ENCODE peak calls at places on chromosome 3, in ten cellular contexts. One of them, this sample, is unnamed.

GRCh38 chr3:122493296-122493695 is 21.4 kb downstream of the KPNA1 start:
- DNase-seq in GDM1: no peak
- DNase-seq in pancreas: no peak
- DNase-seq in activated T-cell treated with anti-CD3 and anti-CD28 coated beads for 4 hours: no peak
- DNase-seq in left ventricle myocardium inferior: no peak
- DNase-seq in AG08396: peak; percentile 18
- DNase-seq in GM12892: no peak
- DNase-seq in activated CD8-positive, alpha-beta memory T cell treated with anti-CD3 and anti-CD28 coated beads for 48 hours: no peak
- DNase-seq in brain microvascular endothelial cell: peak; percentile 40
- DNase-seq in skeletal muscle cell: no peak
- DNase-seq in this sample: no peak

GRCh38 chr3:193917096-193917495 is 218.9 kb upstream of the HES1 start:
- DNase-seq in GDM1: no peak
- DNase-seq in pancreas: no peak
- DNase-seq in activated T-cell treated with anti-CD3 and anti-CD28 coated beads for 4 hours: no peak
- DNase-seq in left ventricle myocardium inferior: no peak
- DNase-seq in AG08396: no peak
- DNase-seq in GM12892: no peak
- DNase-seq in activated CD8-positive, alpha-beta memory T cell treated with anti-CD3 and anti-CD28 coated beads for 48 hours: no peak
- DNase-seq in brain microvascular endothelial cell: no peak
- DNase-seq in skeletal muscle cell: no peak
- DNase-seq in this sample: no peak

GRCh38 chr3:179806177-179806576 is 153.3 kb downstream of the USP13 start:
- DNase-seq in GDM1: no peak
- DNase-seq in pancreas: no peak
- DNase-seq in activated T-cell treated with anti-CD3 and anti-CD28 coated beads for 4 hours: no peak
- DNase-seq in left ventricle myocardium inferior: no peak
- DNase-seq in AG08396: no peak
- DNase-seq in GM12892: no peak
- DNase-seq in activated CD8-positive, alpha-beta memory T cell treated with anti-CD3 and anti-CD28 coated beads for 48 hours: no peak
- DNase-seq in brain microvascular endothelial cell: no peak
- DNase-seq in skeletal muscle cell: peak; percentile 73
- DNase-seq in this sample: no peak

GRCh38 chr3:57227930-57228733 is 603 bp downstream of the APPL1 start:
- DNase-seq in GDM1: peak; percentile 24
- DNase-seq in pancreas: peak; percentile 78
- DNase-seq in activated T-cell treated with anti-CD3 and anti-CD28 coated beads for 4 hours: peak; percentile 12
- DNase-seq in left ventricle myocardium inferior: peak; percentile 43
- DNase-seq in AG08396: peak; percentile 62
- DNase-seq in GM12892: peak; percentile 43
- DNase-seq in activated CD8-positive, alpha-beta memory T cell treated with anti-CD3 and anti-CD28 coated beads for 48 hours: peak; percentile 6
- DNase-seq in brain microvascular endothelial cell: peak; percentile 46
- DNase-seq in skeletal muscle cell: no peak
- DNase-seq in this sample: peak; percentile 77

GRCh38 chr3:72461787-72462186 is 386.5 kb downstream of the SHQ1 start:
- DNase-seq in GDM1: no peak
- DNase-seq in pancreas: no peak
- DNase-seq in activated T-cell treated with anti-CD3 and anti-CD28 coated beads for 4 hours: no peak
- DNase-seq in left ventricle myocardium inferior: peak; percentile 36
- DNase-seq in AG08396: no peak
- DNase-seq in GM12892: no peak
- DNase-seq in activated CD8-positive, alpha-beta memory T cell treated with anti-CD3 and anti-CD28 coated beads for 48 hours: no peak
- DNase-seq in brain microvascular endothelial cell: no peak
- DNase-seq in skeletal muscle cell: no peak
- DNase-seq in this sample: no peak

GRCh38 chr3:174529298-174529697 is 329.8 kb upstream of the NAALADL2 start:
- DNase-seq in GDM1: no peak
- DNase-seq in pancreas: no peak
- DNase-seq in activated T-cell treated with anti-CD3 and anti-CD28 coated beads for 4 hours: no peak
- DNase-seq in left ventricle myocardium inferior: no peak
- DNase-seq in AG08396: no peak
- DNase-seq in GM12892: no peak
- DNase-seq in activated CD8-positive, alpha-beta memory T cell treated with anti-CD3 and anti-CD28 coated beads for 48 hours: no peak
- DNase-seq in brain microvascular endothelial cell: no peak
- DNase-seq in skeletal muscle cell: no peak
- DNase-seq in this sample: no peak

GRCh38 chr3:32888739-32889138 is 62.7 kb upstream of the CCR4 start:
- DNase-seq in GDM1: no peak
- DNase-seq in pancreas: no peak
- DNase-seq in activated T-cell treated with anti-CD3 and anti-CD28 coated beads for 4 hours: no peak
- DNase-seq in left ventricle myocardium inferior: no peak
- DNase-seq in AG08396: no peak
- DNase-seq in GM12892: peak; percentile 23
- DNase-seq in activated CD8-positive, alpha-beta memory T cell treated with anti-CD3 and anti-CD28 coated beads for 48 hours: no peak
- DNase-seq in brain microvascular endothelial cell: no peak
- DNase-seq in skeletal muscle cell: no peak
- DNase-seq in this sample: no peak

GRCh38 chr3:195258449-195259145 is 12.4 kb downstream of the XXYLT1 start:
- DNase-seq in GDM1: no peak
- DNase-seq in pancreas: no peak
- DNase-seq in activated T-cell treated with anti-CD3 and anti-CD28 coated beads for 4 hours: no peak
- DNase-seq in left ventricle myocardium inferior: no peak
- DNase-seq in AG08396: no peak
- DNase-seq in GM12892: no peak
- DNase-seq in activated CD8-positive, alpha-beta memory T cell treated with anti-CD3 and anti-CD28 coated beads for 48 hours: no peak
- DNase-seq in brain microvascular endothelial cell: no peak
- DNase-seq in skeletal muscle cell: no peak
- DNase-seq in this sample: no peak

GRCh38 chr3:49387721-49388120 is 24.1 kb downstream of the RHOA start:
- DNase-seq in GDM1: no peak
- DNase-seq in pancreas: no peak
- DNase-seq in activated T-cell treated with anti-CD3 and anti-CD28 coated beads for 4 hours: no peak
- DNase-seq in left ventricle myocardium inferior: no peak
- DNase-seq in AG08396: no peak
- DNase-seq in GM12892: no peak
- DNase-seq in activated CD8-positive, alpha-beta memory T cell treated with anti-CD3 and anti-CD28 coated beads for 48 hours: no peak
- DNase-seq in brain microvascular endothelial cell: no peak
- DNase-seq in skeletal muscle cell: no peak
- DNase-seq in this sample: no peak

GRCh38 chr3:124833710-124834332 is 53.3 kb downstream of the ITGB5 start:
- DNase-seq in GDM1: no peak
- DNase-seq in pancreas: no peak
- DNase-seq in activated T-cell treated with anti-CD3 and anti-CD28 coated beads for 4 hours: no peak
- DNase-seq in left ventricle myocardium inferior: no peak
- DNase-seq in AG08396: no peak
- DNase-seq in GM12892: no peak
- DNase-seq in activated CD8-positive, alpha-beta memory T cell treated with anti-CD3 and anti-CD28 coated beads for 48 hours: no peak
- DNase-seq in brain microvascular endothelial cell: peak; percentile 54
- DNase-seq in skeletal muscle cell: no peak
- DNase-seq in this sample: no peak

GRCh38 chr3:197540961-197541377 is 14.8 kb downstream of the BDH1 start:
- DNase-seq in GDM1: no peak
- DNase-seq in pancreas: no peak
- DNase-seq in activated T-cell treated with anti-CD3 and anti-CD28 coated beads for 4 hours: no peak
- DNase-seq in left ventricle myocardium inferior: no peak
- DNase-seq in AG08396: no peak
- DNase-seq in GM12892: no peak
- DNase-seq in activated CD8-positive, alpha-beta memory T cell treated with anti-CD3 and anti-CD28 coated beads for 48 hours: no peak
- DNase-seq in brain microvascular endothelial cell: no peak
- DNase-seq in skeletal muscle cell: no peak
- DNase-seq in this sample: no peak

GRCh38 chr3:166484470-166484869 is 647.2 kb upstream of the BCHE start:
- DNase-seq in GDM1: no peak
- DNase-seq in pancreas: no peak
- DNase-seq in activated T-cell treated with anti-CD3 and anti-CD28 coated beads for 4 hours: no peak
- DNase-seq in left ventricle myocardium inferior: no peak
- DNase-seq in AG08396: no peak
- DNase-seq in GM12892: no peak
- DNase-seq in activated CD8-positive, alpha-beta memory T cell treated with anti-CD3 and anti-CD28 coated beads for 48 hours: no peak
- DNase-seq in brain microvascular endothelial cell: no peak
- DNase-seq in skeletal muscle cell: no peak
- DNase-seq in this sample: no peak

GRCh38 chr3:3551976-3552375 is 247.3 kb upstream of the LRRN1 start:
- DNase-seq in GDM1: no peak
- DNase-seq in pancreas: no peak
- DNase-seq in activated T-cell treated with anti-CD3 and anti-CD28 coated beads for 4 hours: no peak
- DNase-seq in left ventricle myocardium inferior: no peak
- DNase-seq in AG08396: no peak
- DNase-seq in GM12892: no peak
- DNase-seq in activated CD8-positive, alpha-beta memory T cell treated with anti-CD3 and anti-CD28 coated beads for 48 hours: no peak
- DNase-seq in brain microvascular endothelial cell: no peak
- DNase-seq in skeletal muscle cell: no peak
- DNase-seq in this sample: no peak

GRCh38 chr3:45178131-45179023 is 32.2 kb upstream of the CDCP1 start:
- DNase-seq in GDM1: no peak
- DNase-seq in pancreas: no peak
- DNase-seq in activated T-cell treated with anti-CD3 and anti-CD28 coated beads for 4 hours: no peak
- DNase-seq in left ventricle myocardium inferior: no peak
- DNase-seq in AG08396: peak; percentile 34
- DNase-seq in GM12892: no peak
- DNase-seq in activated CD8-positive, alpha-beta memory T cell treated with anti-CD3 and anti-CD28 coated beads for 48 hours: no peak
- DNase-seq in brain microvascular endothelial cell: peak; percentile 31
- DNase-seq in skeletal muscle cell: no peak
- DNase-seq in this sample: no peak

GRCh38 chr3:194489736-194490612 is 3.2 kb upstream of the ATP13A3 start:
- DNase-seq in GDM1: no peak
- DNase-seq in pancreas: no peak
- DNase-seq in activated T-cell treated with anti-CD3 and anti-CD28 coated beads for 4 hours: no peak
- DNase-seq in left ventricle myocardium inferior: no peak
- DNase-seq in AG08396: no peak
- DNase-seq in GM12892: peak; percentile 41
- DNase-seq in activated CD8-positive, alpha-beta memory T cell treated with anti-CD3 and anti-CD28 coated beads for 48 hours: no peak
- DNase-seq in brain microvascular endothelial cell: no peak
- DNase-seq in skeletal muscle cell: no peak
- DNase-seq in this sample: no peak

GRCh38 chr3:127692501-127693335 is 20.0 kb downstream of the ABTB1 start:
- DNase-seq in GDM1: no peak
- DNase-seq in pancreas: peak; percentile 28
- DNase-seq in activated T-cell treated with anti-CD3 and anti-CD28 coated beads for 4 hours: no peak
- DNase-seq in left ventricle myocardium inferior: no peak
- DNase-seq in AG08396: no peak
- DNase-seq in GM12892: no peak
- DNase-seq in activated CD8-positive, alpha-beta memory T cell treated with anti-CD3 and anti-CD28 coated beads for 48 hours: no peak
- DNase-seq in brain microvascular endothelial cell: no peak
- DNase-seq in skeletal muscle cell: no peak
- DNase-seq in this sample: no peak

GRCh38 chr3:182711261-182711683 is 82.0 kb upstream of the ATP11B start:
- DNase-seq in GDM1: no peak
- DNase-seq in pancreas: no peak
- DNase-seq in activated T-cell treated with anti-CD3 and anti-CD28 coated beads for 4 hours: no peak
- DNase-seq in left ventricle myocardium inferior: no peak
- DNase-seq in AG08396: no peak
- DNase-seq in GM12892: no peak
- DNase-seq in activated CD8-positive, alpha-beta memory T cell treated with anti-CD3 and anti-CD28 coated beads for 48 hours: no peak
- DNase-seq in brain microvascular endothelial cell: no peak
- DNase-seq in skeletal muscle cell: no peak
- DNase-seq in this sample: no peak

GRCh38 chr3:46667657-46668056 is 25.8 kb downstream of the ALS2CL start:
- DNase-seq in GDM1: no peak
- DNase-seq in pancreas: peak; percentile 33
- DNase-seq in activated T-cell treated with anti-CD3 and anti-CD28 coated beads for 4 hours: no peak
- DNase-seq in left ventricle myocardium inferior: no peak
- DNase-seq in AG08396: no peak
- DNase-seq in GM12892: no peak
- DNase-seq in activated CD8-positive, alpha-beta memory T cell treated with anti-CD3 and anti-CD28 coated beads for 48 hours: no peak
- DNase-seq in brain microvascular endothelial cell: no peak
- DNase-seq in skeletal muscle cell: no peak
- DNase-seq in this sample: no peak

GRCh38 chr3:32366638-32367368 is 24.9 kb upstream of the CMTM7 start:
- DNase-seq in GDM1: no peak
- DNase-seq in pancreas: no peak
- DNase-seq in activated T-cell treated with anti-CD3 and anti-CD28 coated beads for 4 hours: no peak
- DNase-seq in left ventricle myocardium inferior: no peak
- DNase-seq in AG08396: peak; percentile 20
- DNase-seq in GM12892: no peak
- DNase-seq in activated CD8-positive, alpha-beta memory T cell treated with anti-CD3 and anti-CD28 coated beads for 48 hours: no peak
- DNase-seq in brain microvascular endothelial cell: no peak
- DNase-seq in skeletal muscle cell: no peak
- DNase-seq in this sample: no peak

GRCh38 chr3:106862067-106862466 is 515.2 kb upstream of the CCDC54 start:
- DNase-seq in GDM1: no peak
- DNase-seq in pancreas: no peak
- DNase-seq in activated T-cell treated with anti-CD3 and anti-CD28 coated beads for 4 hours: no peak
- DNase-seq in left ventricle myocardium inferior: no peak
- DNase-seq in AG08396: peak; percentile 16
- DNase-seq in GM12892: no peak
- DNase-seq in activated CD8-positive, alpha-beta memory T cell treated with anti-CD3 and anti-CD28 coated beads for 48 hours: no peak
- DNase-seq in brain microvascular endothelial cell: peak; percentile 72
- DNase-seq in skeletal muscle cell: no peak
- DNase-seq in this sample: no peak

This sample was measured in D341Med.